ENCODE peak calls at places on chromosomes 4 and X, in ten cellular contexts. One of them, this sample, is unnamed.
A peak's percentile ranks its signal among the peaks of the same experiment; 100 is the strongest.

GRCh38 chr4:8478801-8479744 is 38.5 kb downstream of the TRMT44 start:
- DNase-seq in mammary epithelial cell: no peak
- DNase-seq in neural progenitor cell: peak; percentile 42
- DNase-seq in CD4-positive, alpha-beta memory T cell: no peak
- DNase-seq in mesenchymal stem cell: peak; percentile 7
- DNase-seq in H9: no peak
- DNase-seq in ovary: no peak
- DNase-seq in foreskin keratinocyte: no peak
- DNase-seq in psoas muscle: no peak
- DNase-seq in transverse colon: no peak
- DNase-seq in this sample: no peak

GRCh38 chrX:111181883-111182400 is 86.0 kb downstream of the PAK3 start:
- DNase-seq in psoas muscle: no peak
- DNase-seq in foreskin keratinocyte: no peak
- DNase-seq in mammary epithelial cell: no peak
- DNase-seq in CD4-positive, alpha-beta memory T cell: no peak
- DNase-seq in mesenchymal stem cell: no peak
- DNase-seq in ovary: no peak
- DNase-seq in neural progenitor cell: peak; percentile 84
- DNase-seq in transverse colon: no peak
- DNase-seq in H9: no peak
- DNase-seq in this sample: no peak

GRCh38 chrX:152926923-152927322 is 29.1 kb downstream of the ZNF185 start:
- DNase-seq in H9: no peak
- DNase-seq in transverse colon: no peak
- DNase-seq in CD4-positive, alpha-beta memory T cell: no peak
- DNase-seq in mesenchymal stem cell: peak; percentile 23
- DNase-seq in foreskin keratinocyte: no peak
- DNase-seq in neural progenitor cell: no peak
- DNase-seq in ovary: no peak
- DNase-seq in mammary epithelial cell: no peak
- DNase-seq in psoas muscle: peak; percentile 20
- DNase-seq in this sample: peak; percentile 15

GRCh38 chr4:69995526-69996016 is at the start of gene STATH:
- DNase-seq in mesenchymal stem cell: no peak
- DNase-seq in CD4-positive, alpha-beta memory T cell: no peak
- DNase-seq in foreskin keratinocyte: peak; percentile 29
- DNase-seq in mammary epithelial cell: no peak
- DNase-seq in neural progenitor cell: no peak
- DNase-seq in transverse colon: no peak
- DNase-seq in H9: no peak
- DNase-seq in ovary: no peak
- DNase-seq in psoas muscle: no peak
- DNase-seq in this sample: no peak

GRCh38 chrX:13428055-13428786 is 108.4 kb upstream of the ATXN3L start:
- DNase-seq in mesenchymal stem cell: peak; percentile 55
- DNase-seq in CD4-positive, alpha-beta memory T cell: no peak
- DNase-seq in mammary epithelial cell: peak; percentile 92
- DNase-seq in transverse colon: no peak
- DNase-seq in psoas muscle: no peak
- DNase-seq in neural progenitor cell: peak; percentile 39
- DNase-seq in H9: peak; percentile 53
- DNase-seq in ovary: no peak
- DNase-seq in foreskin keratinocyte: peak; percentile 76
- DNase-seq in this sample: no peak

GRCh38 chr4:2469192-2469984 is 482 bp downstream of the RNF4 start:
- DNase-seq in H9: peak; percentile 54
- DNase-seq in neural progenitor cell: peak; percentile 60
- DNase-seq in ovary: peak; percentile 28
- DNase-seq in transverse colon: peak; percentile 72
- DNase-seq in mesenchymal stem cell: peak; percentile 49
- DNase-seq in mammary epithelial cell: peak; percentile 42
- DNase-seq in psoas muscle: peak; percentile 68
- DNase-seq in CD4-positive, alpha-beta memory T cell: peak; percentile 78
- DNase-seq in foreskin keratinocyte: no peak
- DNase-seq in this sample: no peak

GRCh38 chr4:89056953-89057398 is at the start of gene FAM13A:
- DNase-seq in foreskin keratinocyte: peak; percentile 75
- DNase-seq in transverse colon: peak; percentile 72
- DNase-seq in ovary: peak; percentile 87
- DNase-seq in mesenchymal stem cell: peak; percentile 95
- DNase-seq in neural progenitor cell: peak; percentile 97
- DNase-seq in psoas muscle: peak; percentile 82
- DNase-seq in CD4-positive, alpha-beta memory T cell: no peak
- DNase-seq in H9: peak; percentile 89
- DNase-seq in mammary epithelial cell: peak; percentile 90
- DNase-seq in this sample: peak; percentile 20

GRCh38 chrX:153778684-153779101 is 2.1 kb upstream of the SRPK3 start:
- DNase-seq in mesenchymal stem cell: no peak
- DNase-seq in transverse colon: no peak
- DNase-seq in H9: no peak
- DNase-seq in psoas muscle: peak; percentile 68
- DNase-seq in neural progenitor cell: no peak
- DNase-seq in mammary epithelial cell: peak; percentile 64
- DNase-seq in ovary: no peak
- DNase-seq in CD4-positive, alpha-beta memory T cell: no peak
- DNase-seq in foreskin keratinocyte: peak; percentile 19
- DNase-seq in this sample: no peak

GRCh38 chr4:169024762-169025161 is 14.7 kb upstream of the CBR4 start:
- DNase-seq in CD4-positive, alpha-beta memory T cell: no peak
- DNase-seq in transverse colon: no peak
- DNase-seq in neural progenitor cell: peak; percentile 49
- DNase-seq in ovary: no peak
- DNase-seq in psoas muscle: no peak
- DNase-seq in mammary epithelial cell: peak; percentile 34
- DNase-seq in mesenchymal stem cell: peak; percentile 49
- DNase-seq in H9: no peak
- DNase-seq in foreskin keratinocyte: no peak
- DNase-seq in this sample: no peak

GRCh38 chr4:133147365-133147821 is 1.7 kb upstream of the PCDH10 start:
- DNase-seq in CD4-positive, alpha-beta memory T cell: no peak
- DNase-seq in neural progenitor cell: peak; percentile 26
- DNase-seq in H9: no peak
- DNase-seq in ovary: no peak
- DNase-seq in mammary epithelial cell: no peak
- DNase-seq in mesenchymal stem cell: peak; percentile 55
- DNase-seq in transverse colon: no peak
- DNase-seq in foreskin keratinocyte: no peak
- DNase-seq in psoas muscle: no peak
- DNase-seq in this sample: peak; percentile 1

GRCh38 chr4:107747748-107748486 is 27.9 kb upstream of the PAPSS1 start:
- DNase-seq in psoas muscle: no peak
- DNase-seq in mesenchymal stem cell: no peak
- DNase-seq in neural progenitor cell: no peak
- DNase-seq in foreskin keratinocyte: no peak
- DNase-seq in transverse colon: no peak
- DNase-seq in CD4-positive, alpha-beta memory T cell: no peak
- DNase-seq in H9: no peak
- DNase-seq in mammary epithelial cell: no peak
- DNase-seq in ovary: no peak
- DNase-seq in this sample: no peak

GRCh38 chrX:67544871-67545771 is 1.3 kb downstream of the AR start:
- DNase-seq in psoas muscle: peak; percentile 73
- DNase-seq in transverse colon: no peak
- DNase-seq in mammary epithelial cell: no peak
- DNase-seq in foreskin keratinocyte: no peak
- DNase-seq in CD4-positive, alpha-beta memory T cell: no peak
- DNase-seq in mesenchymal stem cell: peak; percentile 79
- DNase-seq in neural progenitor cell: peak; percentile 48
- DNase-seq in ovary: peak; percentile 55
- DNase-seq in H9: peak; percentile 33
- DNase-seq in this sample: no peak

GRCh38 chr4:13611283-13611842 is 16.2 kb downstream of the BOD1L1 start:
- DNase-seq in neural progenitor cell: no peak
- DNase-seq in H9: no peak
- DNase-seq in psoas muscle: no peak
- DNase-seq in mammary epithelial cell: peak; percentile 40
- DNase-seq in transverse colon: peak; percentile 18
- DNase-seq in CD4-positive, alpha-beta memory T cell: no peak
- DNase-seq in ovary: no peak
- DNase-seq in foreskin keratinocyte: peak; percentile 64
- DNase-seq in mesenchymal stem cell: peak; percentile 61
- DNase-seq in this sample: no peak

GRCh38 chr4:107736924-107737448 is 17.0 kb upstream of the PAPSS1 start:
- DNase-seq in mesenchymal stem cell: peak; percentile 69
- DNase-seq in foreskin keratinocyte: no peak
- DNase-seq in neural progenitor cell: peak; percentile 81
- DNase-seq in mammary epithelial cell: no peak
- DNase-seq in psoas muscle: no peak
- DNase-seq in H9: peak; percentile 85
- DNase-seq in CD4-positive, alpha-beta memory T cell: peak; percentile 50
- DNase-seq in ovary: no peak
- DNase-seq in transverse colon: peak; percentile 19
- DNase-seq in this sample: no peak

GRCh38 chrX:130120321-130120731 is 10.0 kb upstream of the ELF4 start:
- DNase-seq in ovary: peak; percentile 39
- DNase-seq in CD4-positive, alpha-beta memory T cell: no peak
- DNase-seq in neural progenitor cell: peak; percentile 63
- DNase-seq in foreskin keratinocyte: no peak
- DNase-seq in mesenchymal stem cell: peak; percentile 70
- DNase-seq in transverse colon: no peak
- DNase-seq in mammary epithelial cell: no peak
- DNase-seq in H9: peak; percentile 57
- DNase-seq in psoas muscle: no peak
- DNase-seq in this sample: no peak

GRCh38 chr4:41154814-41155177 is 59.5 kb downstream of the APBB2 start:
- DNase-seq in mammary epithelial cell: no peak
- DNase-seq in ovary: no peak
- DNase-seq in mesenchymal stem cell: peak; percentile 56
- DNase-seq in CD4-positive, alpha-beta memory T cell: no peak
- DNase-seq in neural progenitor cell: no peak
- DNase-seq in transverse colon: no peak
- DNase-seq in foreskin keratinocyte: no peak
- DNase-seq in H9: no peak
- DNase-seq in psoas muscle: no peak
- DNase-seq in this sample: peak; percentile 14

GRCh38 chrX:5733483-5733882 is 495.2 kb downstream of the NLGN4X start:
- DNase-seq in H9: no peak
- DNase-seq in mammary epithelial cell: peak; percentile 77
- DNase-seq in ovary: no peak
- DNase-seq in neural progenitor cell: no peak
- DNase-seq in psoas muscle: no peak
- DNase-seq in CD4-positive, alpha-beta memory T cell: no peak
- DNase-seq in mesenchymal stem cell: no peak
- DNase-seq in foreskin keratinocyte: peak; percentile 22
- DNase-seq in transverse colon: no peak
- DNase-seq in this sample: no peak

GRCh38 chr4:3291411-3291968 is 1.3 kb upstream of the RGS12 start:
- DNase-seq in mesenchymal stem cell: no peak
- DNase-seq in CD4-positive, alpha-beta memory T cell: no peak
- DNase-seq in neural progenitor cell: peak; percentile 56
- DNase-seq in transverse colon: peak; percentile 67
- DNase-seq in H9: peak; percentile 60
- DNase-seq in foreskin keratinocyte: no peak
- DNase-seq in mammary epithelial cell: peak; percentile 54
- DNase-seq in ovary: no peak
- DNase-seq in psoas muscle: peak; percentile 68
- DNase-seq in this sample: no peak

DNA sequence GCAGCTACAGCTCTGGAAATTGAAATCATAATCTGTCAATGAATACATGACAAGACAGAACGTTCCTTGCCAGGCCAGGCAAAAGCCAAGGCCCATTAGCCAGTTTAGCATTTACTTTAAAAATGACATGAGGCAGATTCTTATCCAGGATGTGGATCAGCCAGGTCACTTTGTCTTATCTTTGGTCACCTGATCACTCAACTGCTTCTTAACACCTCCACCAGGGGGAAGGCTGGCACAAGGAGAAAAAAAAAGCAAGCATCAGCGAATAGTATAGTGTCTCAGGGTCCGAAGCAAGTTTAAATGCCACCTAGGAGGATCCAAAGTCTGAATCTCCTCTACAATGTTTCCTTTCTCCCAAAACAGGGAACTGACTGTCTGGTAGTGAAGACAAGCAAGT is 18.8 kb downstream of the ATP1B4 start:
- DNase-seq in mammary epithelial cell: peak; percentile 28
- DNase-seq in mesenchymal stem cell: peak; percentile 0
- DNase-seq in foreskin keratinocyte: peak; percentile 1
- DNase-seq in ovary: no peak
- DNase-seq in H9: peak; percentile 33
- DNase-seq in neural progenitor cell: peak; percentile 34
- DNase-seq in CD4-positive, alpha-beta memory T cell: peak; percentile 39
- DNase-seq in psoas muscle: no peak
- DNase-seq in transverse colon: no peak
- DNase-seq in this sample: no peak
- H3K27ac ChIP-seq in mammary epithelial cell: no peak overlapping the region
- H3K27ac ChIP-seq in mesenchymal stem cell: no peak overlapping the region
- H3K27ac ChIP-seq in foreskin keratinocyte: no peak overlapping the region
- H3K27ac ChIP-seq in ovary: no peak overlapping the region
- H3K27ac ChIP-seq in H9: no peak overlapping the region
- H3K27ac ChIP-seq in neural progenitor cell: no peak overlapping the region
- H3K27ac ChIP-seq in CD4-positive, alpha-beta memory T cell: no peak overlapping the region
- H3K27ac ChIP-seq in psoas muscle: no peak overlapping the region
- H3K27ac ChIP-seq in transverse colon: no peak overlapping the region
- H3K27ac ChIP-seq in this sample: no peak overlapping the region

GRCh38 chrX:84187501-84188319 is at the start of gene RPS6KA6:
- DNase-seq in transverse colon: peak; percentile 22
- DNase-seq in neural progenitor cell: peak; percentile 69
- DNase-seq in H9: peak; percentile 39
- DNase-seq in mesenchymal stem cell: peak; percentile 40
- DNase-seq in ovary: peak; percentile 43
- DNase-seq in CD4-positive, alpha-beta memory T cell: no peak
- DNase-seq in mammary epithelial cell: peak; percentile 25
- DNase-seq in psoas muscle: peak; percentile 54
- DNase-seq in foreskin keratinocyte: no peak
- DNase-seq in this sample: peak; percentile 29
- H3K27ac ChIP-seq in transverse colon: peak within 1 kb of the TSS; percentile 76
- H3K27ac ChIP-seq in neural progenitor cell: no peak within 1 kb of the TSS
- H3K27ac ChIP-seq in H9: no peak within 1 kb of the TSS
- H3K27ac ChIP-seq in mesenchymal stem cell: no peak within 1 kb of the TSS
- H3K27ac ChIP-seq in ovary: peak within 1 kb of the TSS; percentile 83
- H3K27ac ChIP-seq in CD4-positive, alpha-beta memory T cell: no peak within 1 kb of the TSS
- H3K27ac ChIP-seq in mammary epithelial cell: no peak within 1 kb of the TSS
- H3K27ac ChIP-seq in psoas muscle: no peak within 1 kb of the TSS
- H3K27ac ChIP-seq in foreskin keratinocyte: no peak within 1 kb of the TSS
- H3K27ac ChIP-seq in this sample: no peak within 1 kb of the TSS

GRCh38 chr4:186685744-186686143 is 37.9 kb downstream of the FAT1 start:
- DNase-seq in mammary epithelial cell: peak; percentile 72
- DNase-seq in psoas muscle: no peak
- DNase-seq in ovary: no peak
- DNase-seq in mesenchymal stem cell: peak; percentile 89
- DNase-seq in transverse colon: no peak
- DNase-seq in foreskin keratinocyte: peak; percentile 79
- DNase-seq in neural progenitor cell: no peak
- DNase-seq in CD4-positive, alpha-beta memory T cell: no peak
- DNase-seq in H9: no peak
- DNase-seq in this sample: no peak
- H3K27ac ChIP-seq in mammary epithelial cell: peak overlapping the region; percentile 70
- H3K27ac ChIP-seq in psoas muscle: no peak overlapping the region
- H3K27ac ChIP-seq in ovary: no peak overlapping the region
- H3K27ac ChIP-seq in mesenchymal stem cell: peak overlapping the region; percentile 92
- H3K27ac ChIP-seq in transverse colon: peak overlapping the region; percentile 67
- H3K27ac ChIP-seq in foreskin keratinocyte: no peak overlapping the region
- H3K27ac ChIP-seq in neural progenitor cell: peak overlapping the region; percentile 28
- H3K27ac ChIP-seq in CD4-positive, alpha-beta memory T cell: no peak overlapping the region
- H3K27ac ChIP-seq in H9: no peak overlapping the region
- H3K27ac ChIP-seq in this sample: no peak overlapping the region

DNA sequence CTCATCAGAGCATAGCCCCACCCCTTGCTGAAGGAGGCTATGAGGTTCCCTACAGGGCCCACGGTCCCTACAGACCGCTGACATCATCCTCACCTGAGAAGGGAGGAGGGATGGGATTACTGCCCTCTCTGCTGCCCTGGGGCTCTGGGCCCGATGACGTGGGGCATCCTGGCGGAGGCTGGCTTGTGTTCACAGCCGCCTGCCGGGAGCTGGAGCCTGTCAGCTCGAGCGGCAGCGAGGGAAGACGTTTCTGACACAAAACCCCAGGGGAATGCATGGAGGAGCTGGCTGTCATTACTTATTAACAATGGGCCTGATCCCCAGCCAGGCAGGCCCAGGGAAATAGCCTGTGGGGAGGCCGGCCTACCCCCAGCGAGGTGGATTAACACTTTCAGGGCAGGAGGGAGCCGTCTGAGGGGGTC is 106.6 kb upstream of the ATP6AP2 start:
- DNase-seq in mammary epithelial cell: peak; percentile 15
- DNase-seq in mesenchymal stem cell: peak; percentile 49
- DNase-seq in neural progenitor cell: peak; percentile 93
- DNase-seq in ovary: no peak
- DNase-seq in psoas muscle: no peak
- DNase-seq in H9: peak; percentile 96
- DNase-seq in transverse colon: no peak
- DNase-seq in CD4-positive, alpha-beta memory T cell: no peak
- DNase-seq in foreskin keratinocyte: peak; percentile 20
- DNase-seq in this sample: no peak
- H3K27ac ChIP-seq in mammary epithelial cell: no peak overlapping the region
- H3K27ac ChIP-seq in mesenchymal stem cell: peak overlapping the region; percentile 86
- H3K27ac ChIP-seq in neural progenitor cell: peak overlapping the region; percentile 85
- H3K27ac ChIP-seq in ovary: no peak overlapping the region
- H3K27ac ChIP-seq in psoas muscle: no peak overlapping the region
- H3K27ac ChIP-seq in H9: no peak overlapping the region
- H3K27ac ChIP-seq in transverse colon: no peak overlapping the region
- H3K27ac ChIP-seq in CD4-positive, alpha-beta memory T cell: no peak overlapping the region
- H3K27ac ChIP-seq in foreskin keratinocyte: no peak overlapping the region
- H3K27ac ChIP-seq in this sample: no peak overlapping the region